ENCODE peak calls at places on chromosomes 5 and 9, in six cellular contexts. F is WTC11; L is fibroblast of mammary gland; T is IMR-90; Z is nephron progenitor cell; X is CD8-positive, alpha-beta T cell. G is an unnamed sample.

GRCh38 chr9:13621871-13622564 is 342.5 kb upstream of the MPDZ start:
- DNase-seq in F (no peak), L (no peak), T (no peak), Z (no peak), X (no peak), G (no peak)

GRCh38 chr9:38066907-38067610 is 2.0 kb downstream of the SHB start:
- DNase-seq in F (peak), L (no peak), T (no peak), Z (peak), X (no peak), G (no peak)

GRCh38 chr9:89278551-89278950 is 32.4 kb upstream of the CKS2 start:
- DNase-seq in F (no peak), L (no peak), T (peak), Z (no peak), X (no peak), G (no peak)

GRCh38 chr9:14136047-14136446 is 177.9 kb downstream of the NFIB start:
- DNase-seq in F (no peak), L (no peak), T (no peak), Z (no peak), X (no peak), G (no peak)

GRCh38 chr9:102113191-102113590 is 374.7 kb upstream of the GRIN3A start:
- DNase-seq in F (no peak), L (peak), T (no peak), Z (no peak), X (no peak), G (no peak)

GRCh38 chr5:120396186-120396585 is 67.9 kb upstream of the PRR16 start:
- DNase-seq in F (no peak), L (peak), T (peak), Z (no peak), X (no peak), G (peak)

GRCh38 chr9:33498387-33498786 is 24.7 kb upstream of the NOL6 start:
- DNase-seq in F (no peak), L (no peak), T (peak), Z (no peak), X (no peak), G (no peak)

GRCh38 chr5:148697821-148698196 is 43.5 kb upstream of the HTR4 start:
- DNase-seq in F (no peak), L (peak), T (no peak), Z (no peak), X (no peak), G (no peak)

GRCh38 chr9:72674961-72675360 is 153.6 kb downstream of the TMC1 start:
- DNase-seq in F (no peak), L (no peak), T (no peak), Z (no peak), X (no peak), G (no peak)

GRCh38 chr9:69996947-69997346 is 46.7 kb upstream of the MAMDC2 start:
- DNase-seq in F (no peak), L (peak), T (no peak), Z (no peak), X (no peak), G (no peak)

GRCh38 chr5:146560205-146560812 is 44.3 kb upstream of the GPR151 start:
- DNase-seq in F (no peak), L (peak), T (peak), Z (no peak), X (no peak), G (peak)

GRCh38 chr9:19498015-19498414 is 89.2 kb downstream of the ACER2 start:
- DNase-seq in F (no peak), L (peak), T (peak), Z (no peak), X (no peak), G (no peak)

GRCh38 chr9:34536685-34537084 is 13.9 kb upstream of the ENHO start:
- DNase-seq in F (no peak), L (no peak), T (no peak), Z (no peak), X (no peak), G (no peak)

GRCh38 chr9:122213589-122214413 is 15.0 kb downstream of the LHX6 start:
- DNase-seq in F (peak), L (no peak), T (no peak), Z (peak), X (no peak), G (no peak)

GRCh38 chr5:83029912-83030311 is 47.3 kb downstream of the TMEM167A start:
- DNase-seq in F (no peak), L (peak), T (peak), Z (no peak), X (no peak), G (peak)

DNA sequence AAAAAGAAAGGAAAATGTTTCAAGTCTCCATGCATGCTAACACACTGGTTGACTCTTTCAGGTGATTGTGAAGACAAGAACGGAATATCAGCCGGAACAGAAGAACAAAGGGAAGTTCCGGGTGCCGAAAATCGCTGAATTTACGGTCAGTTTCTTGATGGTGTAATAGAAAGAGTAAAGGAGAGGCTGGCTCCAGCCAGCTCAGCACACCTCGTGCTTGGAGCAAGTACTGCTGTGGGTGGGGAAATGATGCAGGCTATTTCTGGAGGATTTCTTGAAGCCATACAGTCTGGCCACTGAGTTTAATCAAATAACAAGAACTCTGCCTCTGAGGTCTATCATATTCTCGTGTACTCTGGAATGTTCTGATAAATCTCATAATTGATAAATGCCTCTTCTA is 18.7 kb downstream of the NSG2 start:
- DNase-seq in F (no peak), L (no peak), T (no peak), Z (no peak), X (no peak), G (no peak)
- TF ChIP-seq CTCF in F (no peak), L (no peak), T (no peak), Z (no peak), X (no peak), G (no peak)

GRCh38 chr5:91641730-91642350 is 258.7 kb upstream of the ARRDC3 start:
- DNase-seq in F (no peak), L (peak), T (peak), Z (no peak), X (no peak), G (peak)
- TF ChIP-seq CTCF in F (peak), L (peak), T (peak), Z (peak), X (peak), G (peak)

GRCh38 chr5:129899454-129899853 is 4.8 kb upstream of the CHSY3 start:
- DNase-seq in F (no peak), L (peak), T (peak), Z (no peak), X (no peak), G (no peak)
- TF ChIP-seq CTCF in F (no peak), L (peak), T (peak), Z (no peak), X (no peak), G (peak)

GRCh38 chr5:57828221-57828620 is 345.6 kb upstream of the ACTBL2 start:
- DNase-seq in F (no peak), L (no peak), T (no peak), Z (no peak), X (no peak), G (no peak)

GRCh38 chr5:57831942-57832341 is 349.3 kb upstream of the ACTBL2 start:
- DNase-seq in F (no peak), L (no peak), T (peak), Z (no peak), X (no peak), G (no peak)

GRCh38 chr5:57832873-57833272 is 350.3 kb upstream of the ACTBL2 start:
- DNase-seq in F (no peak), L (no peak), T (no peak), Z (no peak), X (no peak), G (no peak)

GRCh38 chr5:57833489-57833888 is 350.9 kb upstream of the ACTBL2 start:
- DNase-seq in F (no peak), L (no peak), T (no peak), Z (no peak), X (no peak), G (no peak)

DNA sequence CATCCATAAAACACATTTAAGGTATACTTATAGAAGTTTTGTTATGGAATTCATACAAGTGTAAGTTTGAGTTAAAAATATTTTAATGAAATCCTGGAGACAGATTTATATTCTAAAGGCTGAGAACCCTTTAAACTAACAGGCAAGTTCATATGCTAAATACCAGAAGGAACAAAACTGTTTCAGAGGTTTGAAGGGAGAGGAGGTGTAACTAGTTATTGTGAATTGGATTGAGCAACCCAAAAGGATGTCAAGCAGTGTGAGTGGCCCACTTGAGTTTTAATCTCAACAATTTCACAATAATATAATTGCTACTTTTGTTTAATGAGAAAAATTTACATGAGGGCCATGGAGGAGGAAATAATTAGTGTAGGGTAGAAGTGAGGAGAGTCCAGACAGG is 348.5 kb upstream of the ACTBL2 start:
- DNase-seq in F (no peak), L (no peak), T (no peak), Z (no peak), X (no peak), G (no peak)
- TF ChIP-seq CTCF in F (no peak), L (no peak), T (no peak), Z (no peak), X (no peak), G (no peak)

GRCh38 chr5:167528651-167529050 is 762.8 kb upstream of the WWC1 start:
- DNase-seq in F (no peak), L (no peak), T (no peak), Z (no peak), X (no peak), G (no peak)
- TF ChIP-seq CTCF in F (no peak), L (no peak), T (no peak), Z (no peak), X (no peak), G (no peak)

DNA sequence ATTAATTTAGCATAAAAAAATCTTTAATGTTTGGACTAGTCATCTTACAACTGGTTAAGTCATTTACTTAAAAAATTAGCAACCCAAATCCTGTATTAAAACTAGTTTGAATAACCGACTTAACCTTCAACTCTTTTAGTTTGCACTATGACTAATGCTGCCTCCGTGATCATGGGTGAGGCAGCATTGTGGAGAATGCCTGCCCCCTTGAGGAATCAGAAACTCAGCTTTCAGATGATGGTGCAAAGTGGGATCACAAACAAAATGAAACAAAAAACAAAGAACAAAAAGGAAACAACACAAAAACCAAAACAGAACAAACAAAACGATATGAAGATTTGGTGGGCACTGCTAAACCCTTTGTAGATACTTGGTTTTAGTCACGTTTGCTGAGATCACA is 127.0 kb upstream of the PALM2AKAP2 start:
- DNase-seq in F (no peak), L (peak), T (peak), Z (no peak), X (no peak), G (peak)
- TF ChIP-seq CTCF in F (no peak), L (peak), T (peak), Z (no peak), X (no peak), G (peak)

GRCh38 chr5:124744170-124744911 is 2.1 kb downstream of the ZNF608 start:
- DNase-seq in F (no peak), L (peak), T (peak), Z (peak), X (no peak), G (no peak)
- TF ChIP-seq CTCF in F (no peak), L (no peak), T (no peak), Z (no peak), X (no peak), G (no peak)

DNA sequence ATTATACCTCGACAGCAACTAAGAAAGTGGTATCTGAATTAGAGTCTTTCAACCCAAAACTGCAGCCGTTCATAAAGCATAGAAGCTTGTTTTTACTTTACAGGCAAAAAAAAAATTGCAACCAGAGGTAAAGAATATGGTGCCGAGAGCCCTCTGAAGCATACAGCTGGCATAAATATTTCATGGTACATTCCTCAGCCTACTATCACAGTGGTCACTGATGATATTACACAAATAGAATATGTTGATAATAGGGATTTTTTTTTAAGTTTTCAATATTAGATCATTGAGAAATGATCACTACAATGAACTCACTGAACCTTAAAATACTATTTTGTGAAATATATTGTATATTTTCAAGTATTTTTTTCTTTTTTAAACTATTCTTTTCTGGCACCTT is 6.2 kb upstream of the SMC2 start:
- DNase-seq in F (no peak), L (no peak), T (no peak), Z (no peak), X (no peak), G (no peak)
- TF ChIP-seq CTCF in F (no peak), L (no peak), T (no peak), Z (no peak), X (no peak), G (peak)

GRCh38 chr9:35907732-35908483 is 1.4 kb upstream of the SPAAR start:
- DNase-seq in F (no peak), L (peak), T (peak), Z (no peak), X (no peak), G (peak)
- TF ChIP-seq CTCF in F (no peak), L (no peak), T (no peak), Z (no peak), X (no peak), G (no peak)

G was measured in HFFc6.